ENCODE peak calls at places on chromosomes 13 and 19, in nine cellular contexts. R is MCF 10A, K is suprapubic skin, S is RWPE1, P is AG10803, D is H9, L is cardiac muscle cell, O is heart left ventricle, N is uterus. H is an unnamed sample.

GRCh38 chr13:40235160-40235796 is 431.2 kb downstream of the FOXO1 start:
- DNase-seq in L (no peak), P (no peak), R (peak), K (no peak), S (no peak), D (no peak), N (no peak), O (no peak), H (no peak)

GRCh38 chr13:80400834-80401450 is 60.0 kb upstream of the SPRY2 start:
- DNase-seq in N (no peak), K (no peak), O (no peak), S (no peak), P (no peak), L (no peak), D (no peak), R (no peak), H (no peak)

GRCh38 chr13:24865158-24865557 is 101.2 kb downstream of the RNF17 start:
- DNase-seq in N (no peak), P (peak), K (no peak), S (no peak), D (no peak), O (no peak), L (no peak), R (peak), H (no peak)

GRCh38 chr13:44050450-44051063 is 170.9 kb downstream of the LACC1 start:
- DNase-seq in O (no peak), N (no peak), K (no peak), L (peak), S (peak), D (no peak), R (peak), P (peak), H (no peak)

GRCh38 chr19:1425102-1425842 is 12.9 kb upstream of the RPS15 start:
- DNase-seq in D (no peak), S (no peak), P (no peak), R (no peak), K (no peak), N (no peak), O (no peak), L (no peak), H (no peak)

GRCh38 chr19:18290250-18291018 is 9.0 kb upstream of the JUND start:
- DNase-seq in N (no peak), S (no peak), D (no peak), P (no peak), O (no peak), R (no peak), K (no peak), L (no peak), H (no peak)

GRCh38 chr13:33279414-33279813 is 6.1 kb downstream of the STARD13 start:
- DNase-seq in L (no peak), K (no peak), O (no peak), D (no peak), S (no peak), R (peak), P (no peak), N (no peak), H (no peak)

GRCh38 chr19:4911786-4912672 is 2.7 kb downstream of the UHRF1 start:
- DNase-seq in D (no peak), R (peak), L (peak), K (no peak), S (peak), P (peak), O (peak), N (peak), H (peak)

GRCh38 chr13:29418026-29418425 is 177.5 kb downstream of the SLC7A1 start:
- DNase-seq in K (no peak), R (no peak), N (no peak), D (no peak), O (no peak), P (no peak), S (no peak), L (no peak), H (no peak)

GRCh38 chr13:79937311-79938243 is 403.3 kb downstream of the SPRY2 start:
- DNase-seq in O (no peak), N (no peak), K (no peak), R (peak), D (no peak), P (no peak), S (no peak), L (no peak), H (no peak)

GRCh38 chr13:110807546-110807945 is 94.0 kb downstream of the ING1 start:
- DNase-seq in S (no peak), R (no peak), P (no peak), K (no peak), O (no peak), D (no peak), L (no peak), N (no peak), H (no peak)

GRCh38 chr13:30301827-30302226 is 5.5 kb downstream of the KATNAL1 start:
- DNase-seq in K (no peak), R (no peak), N (no peak), O (no peak), D (no peak), S (no peak), L (no peak), P (no peak), H (no peak)

DNA sequence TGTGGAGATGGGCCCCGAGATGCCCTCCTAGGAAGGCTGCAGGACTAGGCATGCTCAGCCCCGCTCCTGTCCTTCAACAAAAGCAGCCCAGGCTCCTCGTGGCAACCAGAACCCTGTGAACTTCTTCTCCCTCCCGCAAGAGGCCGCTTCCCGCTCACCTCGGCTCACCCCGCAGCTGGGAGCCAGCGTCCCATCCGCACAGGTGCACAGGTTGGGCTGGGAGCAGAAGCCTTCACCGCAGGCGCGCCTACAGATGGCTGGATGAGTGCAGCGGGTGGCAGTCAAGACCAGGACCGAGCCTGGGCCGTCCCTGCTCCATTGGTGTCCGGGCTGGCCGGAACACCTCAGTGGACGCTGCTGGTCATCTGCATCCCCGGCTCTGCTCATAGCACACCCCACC is 3.4 kb downstream of the FBN3 start:
- DNase-seq in P (no peak), S (no peak), D (peak), N (no peak), K (no peak), R (no peak), L (no peak), O (no peak), H (no peak)
- TF ChIP-seq CTCF in P (no peak), S (peak), D (peak), N (no peak), K (no peak), R (no peak), L (no peak), O (no peak), H (no peak)

DNA sequence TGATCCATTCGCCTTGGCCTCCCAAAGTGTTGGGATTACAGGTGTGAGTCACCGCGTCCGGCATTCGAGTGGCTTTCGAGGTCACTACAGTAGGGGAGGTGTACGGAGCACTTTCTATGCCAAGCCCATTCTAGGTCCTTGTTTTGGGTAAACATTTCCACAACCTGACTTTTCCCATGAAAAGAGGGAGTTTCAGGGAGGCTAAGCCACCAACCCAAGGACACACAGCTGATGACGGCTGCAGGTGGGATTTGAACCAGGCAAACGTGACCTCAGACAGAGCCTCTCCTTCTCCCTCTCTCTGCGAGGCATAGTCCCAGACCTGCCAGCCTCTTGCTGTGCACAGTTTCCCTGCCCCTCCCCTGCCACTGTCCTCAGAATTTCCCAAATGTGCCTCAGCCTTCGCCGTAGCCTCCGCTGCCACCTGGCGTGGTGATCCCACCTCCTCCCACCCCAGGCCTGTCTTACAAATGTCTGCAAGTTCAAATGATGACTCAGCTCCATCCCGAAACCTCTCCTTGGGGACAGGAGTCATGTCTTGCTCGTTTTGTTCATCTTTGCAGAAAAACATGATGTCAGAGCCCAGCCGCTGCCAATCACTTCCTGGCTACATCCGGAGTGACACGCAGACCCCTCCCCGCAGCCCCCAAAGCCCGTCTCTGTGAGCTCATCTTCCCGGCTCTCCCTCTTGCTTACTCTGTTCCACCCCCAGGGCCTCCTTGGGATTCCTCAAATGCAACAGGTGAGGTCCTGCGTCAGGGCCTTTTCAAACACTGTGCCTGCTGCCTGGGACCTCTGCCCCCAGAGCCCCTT is 6.6 kb upstream of the GADD45B start:
- DNase-seq in P (peak), N (no peak), D (peak), R (peak), S (no peak), L (no peak), K (no peak), O (no peak), H (no peak)
- TF ChIP-seq CTCF in P (no peak), N (no peak), D (no peak), R (no peak), S (no peak), L (no peak), K (no peak), O (no peak), H (no peak)

GRCh38 chr13:78875792-78876580 is 217.0 kb upstream of the OBI1 start:
- DNase-seq in R (peak), S (no peak), L (no peak), K (no peak), O (no peak), P (no peak), D (peak), N (no peak), H (no peak)
- TF ChIP-seq CTCF in R (no peak), S (no peak), L (no peak), K (no peak), O (no peak), P (no peak), D (peak), N (no peak), H (no peak)

GRCh38 chr19:58519087-58519354 is 589 bp downstream of the ZBTB45 start:
- DNase-seq in L (peak), P (peak), R (peak), D (peak), S (peak), O (peak), K (no peak), N (peak), H (peak)
- TF ChIP-seq CTCF in L (peak), P (peak), R (no peak), D (peak), S (peak), O (peak), K (no peak), N (peak), H (no peak)

GRCh38 chr19:34018546-34018945 is 153.8 kb upstream of the LSM14A start:
- DNase-seq in S (no peak), P (no peak), D (no peak), K (no peak), L (no peak), R (no peak), N (no peak), O (no peak), H (no peak)

GRCh38 chr19:34017024-34017423 is 155.3 kb upstream of the LSM14A start:
- DNase-seq in R (no peak), P (no peak), D (no peak), K (no peak), L (no peak), O (no peak), S (no peak), N (no peak), H (no peak)
- TF ChIP-seq CTCF in R (no peak), P (no peak), D (no peak), K (no peak), L (no peak), O (no peak), S (no peak), N (no peak), H (no peak)

GRCh38 chr13:69856331-69856730 is 251.3 kb upstream of the ATXN8OS start:
- DNase-seq in O (no peak), D (no peak), S (peak), K (no peak), R (no peak), P (no peak), L (peak), N (no peak), H (no peak)

DNA sequence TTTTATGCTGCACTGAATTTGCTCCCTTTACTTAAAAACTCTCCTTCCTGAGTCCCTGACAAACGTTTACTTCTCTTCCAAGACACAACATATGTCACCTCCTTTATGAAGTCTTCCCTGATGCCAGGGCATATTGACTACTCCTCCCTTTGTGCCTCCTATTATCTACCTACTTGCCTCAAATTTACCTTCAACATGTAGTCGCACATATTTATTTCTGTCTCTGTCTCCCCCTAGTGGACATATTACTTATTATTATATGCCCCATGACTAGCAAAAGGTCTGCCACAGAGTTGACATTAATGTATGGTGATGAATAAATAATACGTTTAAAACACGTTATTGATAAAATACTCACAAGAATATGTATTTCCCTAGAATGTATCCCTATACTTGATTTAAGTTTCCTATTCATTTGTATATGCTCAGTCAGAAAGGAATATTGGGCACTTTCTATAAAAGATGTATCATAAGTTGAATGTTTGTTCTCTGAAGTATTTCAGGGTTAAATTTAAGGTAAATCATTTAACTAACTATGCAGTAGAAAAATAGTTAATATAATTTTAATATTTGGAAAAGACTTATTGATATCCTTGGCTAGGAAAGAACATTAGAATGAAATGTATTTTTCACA is 250.3 kb upstream of the ATXN8OS start:
- DNase-seq in N (no peak), D (no peak), K (no peak), R (peak), L (peak), O (no peak), P (peak), S (peak), H (no peak)
- TF ChIP-seq CTCF in N (peak), D (peak), K (no peak), R (peak), L (peak), O (peak), P (peak), S (peak), H (no peak)

GRCh38 chr19:8253678-8254077 is 44.5 kb downstream of the CERS4 start:
- DNase-seq in O (no peak), K (no peak), L (no peak), S (no peak), N (no peak), D (no peak), P (no peak), R (no peak), H (no peak)

GRCh38 chr19:8252922-8253589 is 43.9 kb downstream of the CERS4 start:
- DNase-seq in S (peak), N (peak), R (peak), O (peak), D (peak), K (peak), P (peak), L (peak), H (peak)

GRCh38 chr19:8250596-8250995 is 41.4 kb downstream of the CERS4 start:
- DNase-seq in S (no peak), P (no peak), D (no peak), R (no peak), N (no peak), O (no peak), L (no peak), K (no peak), H (no peak)

GRCh38 chr19:8248348-8249328 is 39.5 kb downstream of the CERS4 start:
- DNase-seq in O (no peak), P (no peak), N (no peak), S (no peak), L (no peak), R (no peak), D (no peak), K (no peak), H (no peak)

DNA sequence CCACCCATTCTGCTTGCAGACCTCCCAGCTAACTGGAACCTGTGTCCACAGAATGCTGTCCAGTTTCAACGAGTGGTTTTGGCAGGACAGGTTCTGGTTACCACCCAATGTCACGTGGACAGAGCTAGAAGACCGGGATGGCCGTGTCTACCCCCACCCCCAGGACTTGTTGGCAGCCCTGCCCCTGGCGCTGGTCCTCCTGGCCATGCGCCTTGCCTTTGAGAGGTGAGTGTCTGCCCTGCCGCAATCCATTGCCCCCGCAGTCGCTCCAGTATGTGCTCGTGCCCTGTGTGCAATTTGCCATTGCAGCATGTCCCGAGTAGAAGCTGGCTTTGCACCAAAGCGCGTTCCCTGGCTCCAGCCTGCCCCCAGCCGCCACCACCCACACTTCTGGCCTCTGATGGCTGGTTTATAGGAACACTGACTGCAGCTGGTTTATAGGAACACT is 41.9 kb downstream of the CERS4 start:
- DNase-seq in S (no peak), R (peak), N (peak), K (peak), L (no peak), P (peak), D (no peak), O (peak), H (no peak)
- TF ChIP-seq CTCF in S (peak), R (no peak), N (no peak), K (no peak), L (peak), P (no peak), D (no peak), O (peak), H (no peak)